ENCODE peak calls at places on chromosomes 4 and X, in five cellular contexts. One of them, this sample, is unnamed.

GRCh38 chr4:6961496-6962210 is 52.0 kb downstream of the TBC1D14 start:
- DNase-seq in stimulated activated CD8-positive, alpha-beta memory T cell treated with anti-CD3 and anti-CD28 coated beads, Interleukin-15, amount 100 ng/mL, for 24 hours: no peak
- DNase-seq in NCI-H2081: no peak
- DNase-seq in T-cell: no peak
- DNase-seq in anterior cingulate cortex: no peak
- DNase-seq in this sample: no peak

GRCh38 chr4:6908397-6909112 is 1.1 kb upstream of the TBC1D14 start:
- DNase-seq in stimulated activated CD8-positive, alpha-beta memory T cell treated with anti-CD3 and anti-CD28 coated beads, Interleukin-15, amount 100 ng/mL, for 24 hours: no peak
- DNase-seq in NCI-H2081: no peak
- DNase-seq in T-cell: no peak
- DNase-seq in anterior cingulate cortex: no peak
- DNase-seq in this sample: no peak

GRCh38 chrX:8849945-8850344 is 48.8 kb upstream of the FAM9A start:
- DNase-seq in stimulated activated CD8-positive, alpha-beta memory T cell treated with anti-CD3 and anti-CD28 coated beads, Interleukin-15, amount 100 ng/mL, for 24 hours: no peak
- DNase-seq in NCI-H2081: no peak
- DNase-seq in T-cell: no peak
- DNase-seq in anterior cingulate cortex: no peak
- DNase-seq in this sample: no peak

GRCh38 chr4:10958226-10958856 is 273.8 kb upstream of the CLNK start:
- DNase-seq in stimulated activated CD8-positive, alpha-beta memory T cell treated with anti-CD3 and anti-CD28 coated beads, Interleukin-15, amount 100 ng/mL, for 24 hours: no peak
- DNase-seq in NCI-H2081: no peak
- DNase-seq in T-cell: no peak
- DNase-seq in anterior cingulate cortex: no peak
- DNase-seq in this sample: no peak

GRCh38 chr4:141711211-141711610 is 74.8 kb downstream of the IL15 start:
- DNase-seq in stimulated activated CD8-positive, alpha-beta memory T cell treated with anti-CD3 and anti-CD28 coated beads, Interleukin-15, amount 100 ng/mL, for 24 hours: no peak
- DNase-seq in NCI-H2081: no peak
- DNase-seq in T-cell: no peak
- DNase-seq in anterior cingulate cortex: no peak
- DNase-seq in this sample: no peak

GRCh38 chrX:40282901-40283674 is 185.3 kb upstream of the BCOR start:
- DNase-seq in stimulated activated CD8-positive, alpha-beta memory T cell treated with anti-CD3 and anti-CD28 coated beads, Interleukin-15, amount 100 ng/mL, for 24 hours: no peak
- DNase-seq in NCI-H2081: no peak
- DNase-seq in T-cell: no peak
- DNase-seq in anterior cingulate cortex: no peak
- DNase-seq in this sample: no peak

GRCh38 chr4:88030565-88031310 is 23.3 kb downstream of the PKD2 start:
- DNase-seq in stimulated activated CD8-positive, alpha-beta memory T cell treated with anti-CD3 and anti-CD28 coated beads, Interleukin-15, amount 100 ng/mL, for 24 hours: no peak
- DNase-seq in NCI-H2081: no peak
- DNase-seq in T-cell: no peak
- DNase-seq in anterior cingulate cortex: no peak
- DNase-seq in this sample: no peak

GRCh38 chrX:5236096-5236495 is 992.6 kb downstream of the NLGN4X start:
- DNase-seq in stimulated activated CD8-positive, alpha-beta memory T cell treated with anti-CD3 and anti-CD28 coated beads, Interleukin-15, amount 100 ng/mL, for 24 hours: no peak
- DNase-seq in NCI-H2081: no peak
- DNase-seq in T-cell: no peak
- DNase-seq in anterior cingulate cortex: no peak
- DNase-seq in this sample: peak

GRCh38 chr4:169228076-169228475 is 42.7 kb downstream of the SH3RF1 start:
- DNase-seq in stimulated activated CD8-positive, alpha-beta memory T cell treated with anti-CD3 and anti-CD28 coated beads, Interleukin-15, amount 100 ng/mL, for 24 hours: no peak
- DNase-seq in NCI-H2081: no peak
- DNase-seq in T-cell: no peak
- DNase-seq in anterior cingulate cortex: no peak
- DNase-seq in this sample: no peak

GRCh38 chr4:145484240-145484846 is 2.7 kb downstream of the SMAD1 start:
- DNase-seq in stimulated activated CD8-positive, alpha-beta memory T cell treated with anti-CD3 and anti-CD28 coated beads, Interleukin-15, amount 100 ng/mL, for 24 hours: no peak
- DNase-seq in NCI-H2081: no peak
- DNase-seq in T-cell: no peak
- DNase-seq in anterior cingulate cortex: no peak
- DNase-seq in this sample: no peak

GRCh38 chr4:6929735-6930464 is 20.3 kb downstream of the TBC1D14 start:
- DNase-seq in stimulated activated CD8-positive, alpha-beta memory T cell treated with anti-CD3 and anti-CD28 coated beads, Interleukin-15, amount 100 ng/mL, for 24 hours: no peak
- DNase-seq in NCI-H2081: no peak
- DNase-seq in T-cell: no peak
- DNase-seq in anterior cingulate cortex: no peak
- DNase-seq in this sample: no peak

GRCh38 chr4:6122496-6122895 is 77.9 kb downstream of the JAKMIP1 start:
- DNase-seq in stimulated activated CD8-positive, alpha-beta memory T cell treated with anti-CD3 and anti-CD28 coated beads, Interleukin-15, amount 100 ng/mL, for 24 hours: no peak
- DNase-seq in NCI-H2081: no peak
- DNase-seq in T-cell: no peak
- DNase-seq in anterior cingulate cortex: no peak
- DNase-seq in this sample: no peak

GRCh38 chr4:148238086-148238485 is 204.1 kb downstream of the NR3C2 start:
- DNase-seq in stimulated activated CD8-positive, alpha-beta memory T cell treated with anti-CD3 and anti-CD28 coated beads, Interleukin-15, amount 100 ng/mL, for 24 hours: no peak
- DNase-seq in NCI-H2081: no peak
- DNase-seq in T-cell: no peak
- DNase-seq in anterior cingulate cortex: no peak
- DNase-seq in this sample: no peak

GRCh38 chr4:621296-622070 is 3.9 kb upstream of the PDE6B start:
- DNase-seq in stimulated activated CD8-positive, alpha-beta memory T cell treated with anti-CD3 and anti-CD28 coated beads, Interleukin-15, amount 100 ng/mL, for 24 hours: no peak
- DNase-seq in NCI-H2081: no peak
- DNase-seq in T-cell: no peak
- DNase-seq in anterior cingulate cortex: no peak
- DNase-seq in this sample: no peak

GRCh38 chrX:22192419-22193086 is 80.2 kb upstream of the CBLL2 start:
- DNase-seq in stimulated activated CD8-positive, alpha-beta memory T cell treated with anti-CD3 and anti-CD28 coated beads, Interleukin-15, amount 100 ng/mL, for 24 hours: peak
- DNase-seq in NCI-H2081: peak
- DNase-seq in T-cell: peak
- DNase-seq in anterior cingulate cortex: peak
- DNase-seq in this sample: peak

GRCh38 chr4:243407-243806 is 61.9 kb downstream of the ZNF732 start:
- DNase-seq in stimulated activated CD8-positive, alpha-beta memory T cell treated with anti-CD3 and anti-CD28 coated beads, Interleukin-15, amount 100 ng/mL, for 24 hours: no peak
- DNase-seq in NCI-H2081: peak
- DNase-seq in T-cell: no peak
- DNase-seq in anterior cingulate cortex: no peak
- DNase-seq in this sample: no peak

GRCh38 chr4:77384094-77384493 is 221.5 kb upstream of the CXCL13 start:
- DNase-seq in stimulated activated CD8-positive, alpha-beta memory T cell treated with anti-CD3 and anti-CD28 coated beads, Interleukin-15, amount 100 ng/mL, for 24 hours: no peak
- DNase-seq in NCI-H2081: no peak
- DNase-seq in T-cell: no peak
- DNase-seq in anterior cingulate cortex: no peak
- DNase-seq in this sample: no peak

GRCh38 chrX:34877451-34877850 is 65.1 kb upstream of the FAM47B start:
- DNase-seq in stimulated activated CD8-positive, alpha-beta memory T cell treated with anti-CD3 and anti-CD28 coated beads, Interleukin-15, amount 100 ng/mL, for 24 hours: no peak
- DNase-seq in NCI-H2081: no peak
- DNase-seq in T-cell: no peak
- DNase-seq in anterior cingulate cortex: no peak
- DNase-seq in this sample: no peak

GRCh38 chrX:24025741-24026402 is 1.1 kb downstream of the KLHL15 start:
- DNase-seq in stimulated activated CD8-positive, alpha-beta memory T cell treated with anti-CD3 and anti-CD28 coated beads, Interleukin-15, amount 100 ng/mL, for 24 hours: no peak
- DNase-seq in NCI-H2081: no peak
- DNase-seq in T-cell: no peak
- DNase-seq in anterior cingulate cortex: no peak
- DNase-seq in this sample: peak

GRCh38 chr4:55157559-55158277 is 32.3 kb upstream of the KDR start:
- DNase-seq in stimulated activated CD8-positive, alpha-beta memory T cell treated with anti-CD3 and anti-CD28 coated beads, Interleukin-15, amount 100 ng/mL, for 24 hours: no peak
- DNase-seq in NCI-H2081: no peak
- DNase-seq in T-cell: no peak
- DNase-seq in anterior cingulate cortex: no peak
- DNase-seq in this sample: no peak

GRCh38 chr4:186584912-186585311 is 29.5 kb upstream of the MTNR1A start:
- DNase-seq in stimulated activated CD8-positive, alpha-beta memory T cell treated with anti-CD3 and anti-CD28 coated beads, Interleukin-15, amount 100 ng/mL, for 24 hours: no peak
- DNase-seq in NCI-H2081: no peak
- DNase-seq in T-cell: no peak
- DNase-seq in anterior cingulate cortex: no peak
- DNase-seq in this sample: no peak

This sample was measured in SHP77.